ENCODE peak calls at places on chromosome 20, in ten cellular contexts. One of them, this sample, is unnamed.

GRCh38 chr20:17619351-17620093 is 49.6 kb downstream of the DSTN start:
- DNase-seq in GM12878: no peak
- DNase-seq in left ventricle myocardium inferior: no peak
- DNase-seq in uterus: no peak
- DNase-seq in ovary: peak; percentile 19
- DNase-seq in mucosa of descending colon: no peak
- DNase-seq in aorta: peak; percentile 63
- DNase-seq in foreskin fibroblast: no peak
- DNase-seq in IMR-90: no peak
- DNase-seq in heart left ventricle: no peak
- DNase-seq in this sample: no peak

GRCh38 chr20:40997116-40997515 is 31.5 kb upstream of the TOP1 start:
- DNase-seq in uterus: no peak
- DNase-seq in left ventricle myocardium inferior: no peak
- DNase-seq in aorta: no peak
- DNase-seq in GM12878: no peak
- DNase-seq in mucosa of descending colon: no peak
- DNase-seq in foreskin fibroblast: no peak
- DNase-seq in heart left ventricle: no peak
- DNase-seq in ovary: no peak
- DNase-seq in IMR-90: no peak
- DNase-seq in this sample: peak; percentile 50

GRCh38 chr20:15653396-15654207 is 919.6 kb downstream of the KIF16B start:
- DNase-seq in IMR-90: peak; percentile 48
- DNase-seq in mucosa of descending colon: no peak
- DNase-seq in aorta: no peak
- DNase-seq in GM12878: no peak
- DNase-seq in ovary: no peak
- DNase-seq in left ventricle myocardium inferior: no peak
- DNase-seq in uterus: no peak
- DNase-seq in foreskin fibroblast: no peak
- DNase-seq in heart left ventricle: no peak
- DNase-seq in this sample: no peak

GRCh38 chr20:20489054-20489453 is 121.2 kb downstream of the INSM1 start:
- DNase-seq in aorta: no peak
- DNase-seq in mucosa of descending colon: no peak
- DNase-seq in foreskin fibroblast: no peak
- DNase-seq in uterus: no peak
- DNase-seq in heart left ventricle: no peak
- DNase-seq in left ventricle myocardium inferior: no peak
- DNase-seq in ovary: no peak
- DNase-seq in IMR-90: peak; percentile 69
- DNase-seq in GM12878: peak; percentile 66
- DNase-seq in this sample: no peak

GRCh38 chr20:47318027-47318595 is 38.4 kb downstream of the ZMYND8 start:
- DNase-seq in ovary: peak; percentile 51
- DNase-seq in heart left ventricle: no peak
- DNase-seq in IMR-90: peak; percentile 65
- DNase-seq in GM12878: no peak
- DNase-seq in uterus: peak; percentile 66
- DNase-seq in aorta: peak; percentile 38
- DNase-seq in left ventricle myocardium inferior: no peak
- DNase-seq in foreskin fibroblast: peak; percentile 79
- DNase-seq in mucosa of descending colon: peak; percentile 87
- DNase-seq in this sample: no peak

GRCh38 chr20:8073024-8073832 is 53.7 kb upstream of the TMX4 start:
- DNase-seq in aorta: no peak
- DNase-seq in heart left ventricle: no peak
- DNase-seq in GM12878: no peak
- DNase-seq in foreskin fibroblast: peak; percentile 81
- DNase-seq in mucosa of descending colon: no peak
- DNase-seq in ovary: no peak
- DNase-seq in left ventricle myocardium inferior: no peak
- DNase-seq in IMR-90: peak; percentile 90
- DNase-seq in uterus: no peak
- DNase-seq in this sample: no peak

GRCh38 chr20:20003088-20003954 is 13.8 kb upstream of the NAA20 start:
- DNase-seq in uterus: peak; percentile 66
- DNase-seq in foreskin fibroblast: no peak
- DNase-seq in aorta: no peak
- DNase-seq in ovary: peak; percentile 52
- DNase-seq in GM12878: no peak
- DNase-seq in IMR-90: peak; percentile 40
- DNase-seq in mucosa of descending colon: peak; percentile 44
- DNase-seq in left ventricle myocardium inferior: no peak
- DNase-seq in heart left ventricle: peak; percentile 56
- DNase-seq in this sample: no peak

GRCh38 chr20:63064745-63065711 is 58.3 kb upstream of the BHLHE23 start:
- DNase-seq in left ventricle myocardium inferior: peak; percentile 6
- DNase-seq in aorta: peak; percentile 61
- DNase-seq in heart left ventricle: peak; percentile 18
- DNase-seq in mucosa of descending colon: no peak
- DNase-seq in ovary: no peak
- DNase-seq in GM12878: no peak
- DNase-seq in IMR-90: no peak
- DNase-seq in foreskin fibroblast: no peak
- DNase-seq in uterus: no peak
- DNase-seq in this sample: no peak

DNA sequence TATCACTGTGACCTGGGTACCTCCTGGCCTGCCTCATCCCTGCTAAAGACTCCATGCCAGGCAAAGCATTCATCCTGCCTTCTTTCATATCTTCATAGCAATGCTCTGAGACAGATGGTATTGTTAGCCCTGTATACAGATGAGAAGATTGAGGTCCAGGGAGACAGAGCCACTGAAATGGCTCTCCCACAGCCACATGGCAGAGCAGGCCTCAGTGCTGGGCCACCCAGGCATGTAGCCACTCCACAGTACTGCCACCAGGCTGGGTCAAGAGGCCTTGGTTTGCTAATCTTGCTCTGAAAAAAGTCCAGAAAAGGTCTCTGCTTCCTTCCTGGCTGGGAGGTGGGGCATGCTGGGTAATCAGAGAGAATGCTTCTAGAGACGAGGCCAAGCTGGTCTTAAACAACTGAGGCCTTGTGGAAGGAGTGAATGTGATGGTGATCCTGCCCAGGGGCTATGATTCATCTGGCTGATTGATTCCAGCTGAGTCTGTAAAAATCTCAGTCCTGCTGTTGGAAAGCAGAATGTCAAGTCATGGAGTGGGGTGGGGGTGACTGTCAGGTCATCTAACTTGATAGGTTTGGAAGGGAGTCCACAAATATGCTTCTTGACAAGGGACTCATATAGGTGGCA is 29.8 kb downstream of the HM13 start:
- DNase-seq in IMR-90: peak; percentile 98
- DNase-seq in uterus: peak; percentile 41
- DNase-seq in GM12878: no peak
- DNase-seq in left ventricle myocardium inferior: no peak
- DNase-seq in heart left ventricle: peak; percentile 50
- DNase-seq in aorta: no peak
- DNase-seq in ovary: no peak
- DNase-seq in mucosa of descending colon: no peak
- DNase-seq in foreskin fibroblast: peak; percentile 96
- DNase-seq in this sample: no peak
- H3K4me3 ChIP-seq in IMR-90: no peak overlapping the region
- H3K4me3 ChIP-seq in uterus: no peak overlapping the region
- H3K4me3 ChIP-seq in GM12878: no peak overlapping the region
- H3K4me3 ChIP-seq in left ventricle myocardium inferior: no peak overlapping the region
- H3K4me3 ChIP-seq in heart left ventricle: no peak overlapping the region
- H3K4me3 ChIP-seq in aorta: no peak overlapping the region
- H3K4me3 ChIP-seq in ovary: no peak overlapping the region
- H3K4me3 ChIP-seq in mucosa of descending colon: no peak overlapping the region
- H3K4me3 ChIP-seq in foreskin fibroblast: no peak overlapping the region
- H3K4me3 ChIP-seq in this sample: no peak overlapping the region

GRCh38 chr20:44208165-44208564 is 2.4 kb downstream of the OSER1 start:
- DNase-seq in GM12878: no peak
- DNase-seq in left ventricle myocardium inferior: no peak
- DNase-seq in aorta: no peak
- DNase-seq in uterus: no peak
- DNase-seq in IMR-90: no peak
- DNase-seq in heart left ventricle: no peak
- DNase-seq in ovary: no peak
- DNase-seq in mucosa of descending colon: no peak
- DNase-seq in foreskin fibroblast: no peak
- DNase-seq in this sample: no peak
- H3K4me3 ChIP-seq in GM12878: peak overlapping the region; percentile 98
- H3K4me3 ChIP-seq in left ventricle myocardium inferior: peak overlapping the region; percentile 96
- H3K4me3 ChIP-seq in aorta: no peak overlapping the region
- H3K4me3 ChIP-seq in uterus: no peak overlapping the region
- H3K4me3 ChIP-seq in IMR-90: peak overlapping the region; percentile 77
- H3K4me3 ChIP-seq in heart left ventricle: no peak overlapping the region
- H3K4me3 ChIP-seq in ovary: no peak overlapping the region
- H3K4me3 ChIP-seq in mucosa of descending colon: no peak overlapping the region
- H3K4me3 ChIP-seq in foreskin fibroblast: peak overlapping the region; percentile 81
- H3K4me3 ChIP-seq in this sample: no peak overlapping the region

GRCh38 chr20:51509208-51509607 is 33.3 kb downstream of the NFATC2 start:
- DNase-seq in IMR-90: no peak
- DNase-seq in mucosa of descending colon: no peak
- DNase-seq in aorta: no peak
- DNase-seq in foreskin fibroblast: no peak
- DNase-seq in GM12878: no peak
- DNase-seq in heart left ventricle: no peak
- DNase-seq in left ventricle myocardium inferior: no peak
- DNase-seq in ovary: no peak
- DNase-seq in uterus: no peak
- DNase-seq in this sample: no peak
- H3K4me3 ChIP-seq in IMR-90: no peak overlapping the region
- H3K4me3 ChIP-seq in mucosa of descending colon: no peak overlapping the region
- H3K4me3 ChIP-seq in aorta: no peak overlapping the region
- H3K4me3 ChIP-seq in foreskin fibroblast: no peak overlapping the region
- H3K4me3 ChIP-seq in GM12878: no peak overlapping the region
- H3K4me3 ChIP-seq in heart left ventricle: no peak overlapping the region
- H3K4me3 ChIP-seq in left ventricle myocardium inferior: no peak overlapping the region
- H3K4me3 ChIP-seq in ovary: no peak overlapping the region
- H3K4me3 ChIP-seq in uterus: no peak overlapping the region
- H3K4me3 ChIP-seq in this sample: no peak overlapping the region

GRCh38 chr20:32562495-32562911 is 22.6 kb downstream of the NOL4L start:
- DNase-seq in GM12878: no peak
- DNase-seq in uterus: no peak
- DNase-seq in IMR-90: no peak
- DNase-seq in aorta: no peak
- DNase-seq in ovary: no peak
- DNase-seq in left ventricle myocardium inferior: no peak
- DNase-seq in foreskin fibroblast: no peak
- DNase-seq in heart left ventricle: no peak
- DNase-seq in mucosa of descending colon: no peak
- DNase-seq in this sample: no peak
- H3K4me3 ChIP-seq in GM12878: no peak overlapping the region
- H3K4me3 ChIP-seq in uterus: no peak overlapping the region
- H3K4me3 ChIP-seq in IMR-90: no peak overlapping the region
- H3K4me3 ChIP-seq in aorta: no peak overlapping the region
- H3K4me3 ChIP-seq in ovary: no peak overlapping the region
- H3K4me3 ChIP-seq in left ventricle myocardium inferior: no peak overlapping the region
- H3K4me3 ChIP-seq in foreskin fibroblast: no peak overlapping the region
- H3K4me3 ChIP-seq in heart left ventricle: no peak overlapping the region
- H3K4me3 ChIP-seq in mucosa of descending colon: no peak overlapping the region
- H3K4me3 ChIP-seq in this sample: no peak overlapping the region